ENCODE peak calls at places on chromosome 9, in six cellular contexts. Y, S, B, F, W and E are unnamed samples.

GRCh38 chr9:80004687-80005086 is 432.9 kb downstream of the TLE4 start:
- DNase-seq in F (no peak), Y (no peak), S (no peak), B (no peak), W (no peak), E (no peak)

GRCh38 chr9:20504930-20505329 is 117.4 kb downstream of the MLLT3 start:
- DNase-seq in F (no peak), S (no peak), W (no peak), Y (no peak), B (no peak), E (no peak)

GRCh38 chr9:115517335-115518075 is 399.5 kb upstream of the TNC start:
- DNase-seq in W (no peak), Y (no peak), B (no peak), S (no peak), F (no peak), E (peak; percentile 2)

GRCh38 chr9:3528466-3528865 is 2.7 kb upstream of the RFX3 start:
- DNase-seq in W (no peak), Y (no peak), F (no peak), S (no peak), B (no peak), E (no peak)

GRCh38 chr9:116549061-116549664 is 137.9 kb upstream of the TRIM32 start:
- DNase-seq in B (peak; percentile 85), F (peak; percentile 96), Y (no peak), W (peak; percentile 14), S (no peak), E (peak; percentile 90)

GRCh38 chr9:114287763-114288232 is 35.1 kb upstream of the ORM1 start:
- DNase-seq in F (no peak), S (no peak), B (no peak), Y (no peak), W (no peak), E (no peak)

GRCh38 chr9:80964951-80965350 is 724.4 kb downstream of the TLE1 start:
- DNase-seq in Y (no peak), B (no peak), W (no peak), S (no peak), F (no peak), E (no peak)

GRCh38 chr9:34988218-34989055 is 1.1 kb upstream of the DNAJB5 start:
- DNase-seq in Y (peak; percentile 68), S (no peak), F (no peak), W (peak; percentile 60), B (peak; percentile 70), E (peak; percentile 27)

GRCh38 chr9:72579880-72580570 is 58.6 kb downstream of the TMC1 start:
- DNase-seq in F (peak; percentile 64), S (no peak), W (no peak), B (no peak), Y (no peak), E (peak; percentile 12)

GRCh38 chr9:93958875-93959682 is 3.9 kb upstream of the BARX1 start:
- DNase-seq in Y (no peak), W (no peak), B (no peak), S (no peak), F (peak; percentile 51), E (no peak)

GRCh38 chr9:93136011-93136440 is 2.0 kb upstream of the NINJ1 start:
- DNase-seq in F (peak; percentile 41), W (no peak), S (peak; percentile 47), B (no peak), Y (peak; percentile 49), E (peak; percentile 59)

GRCh38 chr9:21579209-21579608 is 97.1 kb upstream of the IFNE start:
- DNase-seq in W (no peak), F (no peak), S (no peak), Y (no peak), B (no peak), E (no peak)

GRCh38 chr9:114276908-114277821 is 45.7 kb upstream of the ORM1 start:
- DNase-seq in W (no peak), S (no peak), B (peak; percentile 8), Y (no peak), F (peak; percentile 88), E (peak; percentile 93)

GRCh38 chr9:126561582-126561981 is 52.1 kb upstream of the LMX1B start:
- DNase-seq in Y (no peak), F (no peak), B (no peak), S (no peak), W (no peak), E (no peak)